ENCODE peak calls at places on chromosomes 4 and X, in six cellular contexts. R, L, X, Q, Y and P are unnamed samples.

GRCh38 chr4:80266902-80267380 is 477 bp downstream of the FGF5 start:
- DNase-seq in L (peak; percentile 60), X (peak; percentile 49), R (peak; percentile 59), Q (peak; percentile 59), Y (peak; percentile 50), P (peak; percentile 68)

GRCh38 chr4:27357283-27357682 is 496.6 kb downstream of the STIM2 start:
- DNase-seq in R (no peak), X (peak; percentile 24), L (no peak), Q (no peak), Y (no peak), P (no peak)

GRCh38 chr4:1039493-1040343 is 28.3 kb downstream of the FGFRL1 start:
- DNase-seq in Y (no peak), L (peak; percentile 53), R (no peak), X (no peak), Q (peak; percentile 32), P (no peak)

GRCh38 chrX:150769408-150769807 is 76.2 kb downstream of the MTMR1 start:
- DNase-seq in R (no peak), Y (no peak), X (no peak), L (no peak), Q (no peak), P (no peak)

GRCh38 chr4:156686120-156686519 is 285.5 kb downstream of the PDGFC start:
- DNase-seq in X (no peak), Q (peak; percentile 93), Y (peak; percentile 100), R (peak; percentile 13), L (peak; percentile 98), P (no peak)

GRCh38 chr4:48109413-48110263 is 24.4 kb downstream of the TXK start:
- DNase-seq in X (peak; percentile 81), Y (peak; percentile 23), R (peak; percentile 44), L (peak; percentile 56), Q (peak; percentile 40), P (no peak)

GRCh38 chr4:143921160-143921559 is 15.8 kb upstream of the GYPE start:
- DNase-seq in Y (no peak), Q (no peak), L (no peak), R (no peak), X (no peak), P (no peak)

GRCh38 chr4:87911252-87911774 is 64.2 kb upstream of the SPP1 start:
- DNase-seq in L (peak; percentile 37), Q (no peak), Y (no peak), R (no peak), X (no peak), P (no peak)

GRCh38 chrX:150360331-150360730 is 2.8 kb upstream of the MAMLD1 start:
- DNase-seq in X (no peak), L (no peak), R (no peak), Y (no peak), Q (no peak), P (no peak)

GRCh38 chr4:129668092-129668491 is 572.1 kb downstream of the C4orf33 start:
- DNase-seq in X (peak; percentile 36), Q (no peak), L (no peak), R (no peak), Y (no peak), P (no peak)

GRCh38 chr4:15378055-15378454 is 49.8 kb upstream of the C1QTNF7 start:
- DNase-seq in R (no peak), Q (peak; percentile 38), X (no peak), L (peak; percentile 61), Y (no peak), P (no peak)

GRCh38 chr4:180767330-180767729 is 1475.9 kb upstream of the TENM3 start:
- DNase-seq in Q (no peak), R (no peak), X (peak; percentile 61), Y (no peak), L (no peak), P (peak; percentile 36)

GRCh38 chr4:148515248-148515647 is 73.0 kb upstream of the NR3C2 start:
- DNase-seq in Y (peak; percentile 45), Q (peak; percentile 57), L (peak; percentile 41), R (no peak), X (no peak), P (no peak)

GRCh38 chr4:25441519-25442117 is 64.6 kb downstream of the ANAPC4 start:
- DNase-seq in Q (peak; percentile 59), Y (peak; percentile 36), R (peak; percentile 52), X (peak; percentile 86), L (peak; percentile 55), P (peak; percentile 71)

GRCh38 chr4:17336524-17336941 is 175.4 kb downstream of the QDPR start:
- DNase-seq in Q (peak; percentile 48), R (no peak), L (no peak), Y (peak; percentile 68), X (no peak), P (no peak)

GRCh38 chrX:123803331-123803983 is 56.4 kb upstream of the XIAP start:
- DNase-seq in Q (peak; percentile 75), L (peak; percentile 61), R (peak; percentile 46), Y (peak; percentile 84), X (no peak), P (no peak)

GRCh38 chrX:118350715-118351114 is 4.8 kb downstream of the WDR44 start:
- DNase-seq in L (no peak), Y (no peak), X (no peak), Q (no peak), R (no peak), P (no peak)

GRCh38 chrX:105458846-105459245 is 238.4 kb upstream of the TEX13A start:
- DNase-seq in L (no peak), Y (no peak), R (no peak), Q (no peak), X (no peak), P (no peak)

GRCh38 chrX:122770581-122770980 is 413.5 kb upstream of the GRIA3 start:
- DNase-seq in Y (peak; percentile 55), R (no peak), Q (no peak), L (no peak), X (no peak), P (no peak)

GRCh38 chr4:15918484-15919129 is 19.9 kb downstream of the FGFBP1 start:
- DNase-seq in R (peak; percentile 32), X (no peak), L (no peak), Y (no peak), Q (no peak), P (no peak)

GRCh38 chr4:161343188-161343950 is 820.4 kb downstream of the FSTL5 start:
- DNase-seq in Q (no peak), X (no peak), R (no peak), L (no peak), Y (no peak), P (no peak)

GRCh38 chrX:39836802-39837420 is 260.8 kb downstream of the BCOR start:
- DNase-seq in Q (no peak), Y (no peak), X (no peak), R (no peak), L (no peak), P (no peak)

GRCh38 chr4:76622126-76622525 is 187.1 kb downstream of the SHROOM3 start:
- DNase-seq in Q (peak; percentile 31), L (no peak), Y (no peak), R (no peak), X (no peak), P (no peak)
- H2AFZ ChIP-seq in Q (no peak overlapping the region), L (no peak overlapping the region), Y (no peak overlapping the region), R (peak overlapping the region; percentile 31), X (no peak overlapping the region), P (no peak overlapping the region)

DNA sequence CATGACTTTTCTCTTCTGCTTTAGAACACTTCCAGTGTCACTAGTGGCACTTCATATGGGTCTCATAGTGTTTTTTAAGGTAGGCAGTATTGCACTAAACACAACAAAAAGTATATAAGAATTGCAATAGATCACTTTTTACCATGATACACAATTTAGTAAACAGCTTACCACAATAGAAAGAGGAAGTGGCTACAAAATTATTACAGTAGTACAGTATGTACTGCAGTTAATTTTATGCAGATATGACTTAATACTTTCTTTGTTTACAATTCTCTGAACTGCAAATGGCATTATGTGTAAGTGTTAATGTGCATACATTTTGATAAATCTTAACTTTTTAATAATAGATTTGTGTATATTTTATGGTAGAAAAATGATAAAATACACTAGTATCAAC is 157.3 kb downstream of the RRAGB start:
- DNase-seq in R (no peak), Q (no peak), Y (no peak), L (no peak), X (no peak), P (no peak)
- H2AFZ ChIP-seq in R (no peak overlapping the region), Q (no peak overlapping the region), Y (no peak overlapping the region), L (no peak overlapping the region), X (no peak overlapping the region), P (no peak overlapping the region)

GRCh38 chrX:155270969-155271368 is 6.7 kb upstream of the RAB39B start:
- DNase-seq in L (no peak), X (no peak), Y (no peak), R (no peak), Q (no peak), P (no peak)
- H2AFZ ChIP-seq in L (no peak overlapping the region), X (no peak overlapping the region), Y (no peak overlapping the region), R (no peak overlapping the region), Q (no peak overlapping the region), P (no peak overlapping the region)

GRCh38 chr4:186020793-186021407 is 48.1 kb upstream of the TLR3 start:
- DNase-seq in Y (no peak), Q (no peak), X (no peak), L (no peak), R (no peak), P (no peak)

GRCh38 chr4:186023975-186024374 is 45.0 kb upstream of the TLR3 start:
- DNase-seq in L (no peak), R (no peak), X (no peak), Y (no peak), Q (no peak), P (no peak)

GRCh38 chr4:186020106-186020792 is 48.7 kb upstream of the TLR3 start:
- DNase-seq in Y (no peak), L (no peak), Q (no peak), X (no peak), R (no peak), P (no peak)

GRCh38 chr4:186019264-186019663 is 49.7 kb upstream of the TLR3 start:
- DNase-seq in R (no peak), Q (no peak), Y (no peak), L (no peak), X (no peak), P (no peak)

DNA sequence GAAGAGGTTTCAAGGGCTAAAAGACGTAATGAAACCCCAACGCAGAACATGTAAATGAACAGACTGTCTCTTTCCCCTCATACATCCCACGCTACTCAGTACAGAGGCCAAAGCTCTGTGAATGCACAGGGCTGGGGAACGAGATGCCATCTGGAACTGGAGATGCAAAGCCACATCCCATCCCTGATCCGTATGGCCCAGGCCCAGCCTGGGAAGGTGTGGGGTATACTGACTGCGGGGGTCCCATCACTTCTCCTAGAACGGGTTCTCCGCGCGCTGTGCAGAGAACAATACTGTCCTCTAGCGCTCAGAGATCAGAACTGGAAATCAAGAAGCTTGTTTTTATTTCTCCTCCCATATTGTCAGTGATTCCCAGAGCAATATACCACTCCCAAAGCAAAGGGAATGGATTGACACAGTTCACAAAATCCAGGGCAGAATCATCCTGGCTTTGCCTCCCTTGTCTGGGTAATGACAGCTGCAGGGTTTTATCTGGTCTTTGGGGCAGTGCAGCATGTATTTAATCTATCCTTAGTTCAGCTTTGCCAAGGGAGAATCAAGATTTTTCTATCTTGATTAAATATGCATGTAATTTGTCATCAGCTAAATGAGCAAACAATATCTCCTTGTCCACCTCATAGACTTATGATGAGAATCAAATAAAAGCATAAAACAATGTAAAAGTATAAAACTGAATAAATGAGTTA is 47.3 kb upstream of the TLR3 start:
- DNase-seq in X (peak; percentile 90), L (peak; percentile 50), Q (peak; percentile 20), R (peak; percentile 82), Y (peak; percentile 15), P (peak; percentile 68)
- H2AFZ ChIP-seq in X (peak overlapping the region; percentile 23), L (no peak overlapping the region), Q (peak overlapping the region; percentile 69), R (peak overlapping the region; percentile 44), Y (peak overlapping the region; percentile 43), P (peak overlapping the region; percentile 70)